ENCODE peak calls at places on chromosomes 5 and 9, in four cellular contexts. U is left ventricle myocardium inferior, Y is WTC11, M is retinal pigment epithelial cell. A is an unnamed sample.

GRCh38 chr9:22117511-22118388 is 108.6 kb upstream of the CDKN2B start:
- DNase-seq in M (no peak), U (no peak), Y (peak; percentile 32), A (no peak)

GRCh38 chr5:170111088-170111796 is 5.5 kb downstream of the FOXI1 start:
- DNase-seq in U (no peak), Y (no peak), M (no peak), A (no peak)

GRCh38 chr9:131733601-131734061 is 6.2 kb downstream of the RAPGEF1 start:
- DNase-seq in U (no peak), M (peak; percentile 90), Y (no peak), A (no peak)

GRCh38 chr5:141960018-141960417 is 2.0 kb upstream of the PCDH12 start:
- DNase-seq in M (no peak), U (no peak), Y (peak; percentile 54), A (no peak)

GRCh38 chr9:134568116-134568515 is 73.5 kb upstream of the COL5A1 start:
- DNase-seq in M (no peak), Y (no peak), U (no peak), A (no peak)

GRCh38 chr9:20873240-20873860 is 158.1 kb downstream of the HACD4 start:
- DNase-seq in U (no peak), Y (no peak), M (no peak), A (no peak)

GRCh38 chr9:2415326-2415725 is 206.3 kb upstream of the VLDLR start:
- DNase-seq in Y (no peak), U (no peak), M (no peak), A (no peak)

GRCh38 chr9:78707481-78707977 is 410.6 kb downstream of the PSAT1 start:
- DNase-seq in M (no peak), U (no peak), Y (no peak), A (no peak)

GRCh38 chr5:171421331-171422262 is 2.1 kb downstream of the FGF18 start:
- DNase-seq in M (no peak), U (no peak), Y (no peak), A (no peak)

DNA sequence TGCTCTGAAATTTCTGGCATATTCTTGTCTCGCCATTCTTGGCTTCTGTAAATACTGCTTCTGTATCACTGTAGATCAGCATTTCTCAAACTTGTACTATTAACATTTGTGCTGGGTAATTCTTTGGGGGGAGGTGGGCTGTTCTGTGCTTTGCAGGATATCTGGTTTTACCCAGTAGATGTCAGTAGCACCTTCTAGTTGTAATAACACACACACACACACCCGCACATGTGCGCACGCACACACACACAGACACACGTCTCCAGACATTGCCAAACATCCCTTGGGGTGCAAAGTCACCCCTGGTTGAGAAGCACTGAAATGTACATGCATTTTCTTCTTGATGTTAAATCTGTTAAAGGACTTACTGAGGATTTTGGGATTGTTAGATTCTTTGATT is 304.1 kb downstream of the MAT2B start:
- DNase-seq in Y (no peak), U (no peak), M (no peak), A (no peak)
- TF ChIP-seq CTCF in Y (no peak), U (no peak), M (peak; percentile 15), A (no peak)

GRCh38 chr5:146290318-146290717 is 48.3 kb upstream of the POU4F3 start:
- DNase-seq in M (no peak), Y (no peak), U (no peak), A (no peak)
- TF ChIP-seq CTCF in M (no peak), Y (no peak), U (no peak), A (no peak)

GRCh38 chr5:113084402-113085083 is 107.9 kb downstream of the DCP2 start:
- DNase-seq in U (no peak), Y (no peak), M (no peak), A (no peak)
- TF ChIP-seq CTCF in U (peak; percentile 11), Y (no peak), M (no peak), A (no peak)

GRCh38 chr5:94830520-94830919 is 212.1 kb downstream of the SLF1 start:
- DNase-seq in M (no peak), Y (no peak), U (no peak), A (no peak)
- TF ChIP-seq CTCF in M (peak; percentile 58), Y (peak; percentile 20), U (peak; percentile 18), A (no peak)

GRCh38 chr5:93578813-93579560 is 2.0 kb downstream of the NR2F1-AS1 start:
- DNase-seq in U (no peak), M (no peak), Y (no peak), A (no peak)

GRCh38 chr5:93577807-93578178 is 3.2 kb downstream of the NR2F1-AS1 start:
- DNase-seq in M (no peak), U (no peak), Y (no peak), A (no peak)

GRCh38 chr5:93578179-93578812 is 2.7 kb downstream of the NR2F1-AS1 start:
- DNase-seq in M (no peak), U (no peak), Y (no peak), A (no peak)

GRCh38 chr5:93580387-93581100 is 475 bp downstream of the NR2F1-AS1 start:
- DNase-seq in U (no peak), Y (no peak), M (no peak), A (no peak)

GRCh38 chr5:93579561-93580386 is 1.2 kb downstream of the NR2F1-AS1 start:
- DNase-seq in Y (peak; percentile 55), U (no peak), M (no peak), A (no peak)
- TF ChIP-seq CTCF in Y (no peak), U (no peak), M (no peak), A (no peak)

GRCh38 chr5:168290902-168291280 is 554 bp upstream of the WWC1 start:
- DNase-seq in M (no peak), U (no peak), Y (no peak), A (no peak)

GRCh38 chr5:168291281-168291960 is at the start of gene WWC1:
- DNase-seq in M (no peak), U (no peak), Y (peak; percentile 90), A (peak; percentile 62)

GRCh38 chr5:168295574-168296201 is 4.2 kb downstream of the WWC1 start:
- DNase-seq in U (no peak), M (no peak), Y (peak; percentile 75), A (no peak)

GRCh38 chr5:168292783-168293696 is 1.6 kb downstream of the WWC1 start:
- DNase-seq in M (no peak), Y (peak; percentile 26), U (no peak), A (no peak)

DNA sequence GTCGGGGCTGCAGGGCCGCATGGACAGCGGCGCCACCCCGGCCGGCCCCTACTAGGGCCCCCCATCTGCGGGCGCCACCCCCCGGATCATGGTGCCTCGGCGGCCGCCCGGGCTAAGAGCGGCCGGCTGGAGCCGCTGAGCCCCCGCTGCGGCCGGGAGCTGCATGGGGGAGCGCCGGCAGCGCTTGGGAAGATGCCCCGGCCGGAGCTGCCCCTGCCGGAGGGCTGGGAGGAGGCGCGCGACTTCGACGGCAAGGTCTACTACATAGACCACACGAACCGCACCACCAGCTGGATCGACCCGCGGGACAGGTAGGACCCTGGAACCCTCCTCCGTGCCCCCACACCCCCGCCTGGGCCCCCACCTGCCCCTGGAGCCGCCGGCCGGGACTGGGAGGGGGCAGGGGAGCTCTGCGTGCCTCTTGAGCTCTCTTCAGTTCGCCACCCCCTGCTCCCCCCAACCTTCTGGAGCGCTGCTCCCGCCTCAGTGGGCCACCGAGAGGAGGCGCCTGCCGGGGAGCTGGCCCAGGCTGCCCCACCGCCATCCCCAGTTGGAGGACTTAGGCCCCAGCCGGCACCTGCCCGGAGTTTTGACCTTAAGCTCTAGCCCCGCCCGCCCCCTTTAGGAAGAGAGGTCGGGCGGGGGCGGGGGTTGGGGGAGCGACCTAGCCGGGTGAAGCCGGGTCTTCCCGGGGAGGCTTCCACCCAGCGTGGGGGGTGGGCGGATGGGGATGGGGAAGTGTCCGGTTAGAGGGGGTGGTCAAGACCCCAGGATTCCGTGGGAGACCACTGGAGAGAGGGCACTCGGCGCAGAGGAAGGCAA is 727 bp downstream of the WWC1 start:
- DNase-seq in M (no peak), U (no peak), Y (peak; percentile 67), A (no peak)
- TF ChIP-seq CTCF in M (peak; percentile 47), U (no peak), Y (no peak), A (no peak)

GRCh38 chr5:100726116-100726515 is 177.0 kb downstream of the ST8SIA4 start:
- DNase-seq in Y (no peak), M (no peak), U (no peak), A (no peak)

GRCh38 chr5:100731768-100732167 is 171.3 kb downstream of the ST8SIA4 start:
- DNase-seq in U (no peak), Y (no peak), M (no peak), A (no peak)
- TF ChIP-seq CTCF in U (no peak), Y (no peak), M (no peak), A (no peak)

DNA sequence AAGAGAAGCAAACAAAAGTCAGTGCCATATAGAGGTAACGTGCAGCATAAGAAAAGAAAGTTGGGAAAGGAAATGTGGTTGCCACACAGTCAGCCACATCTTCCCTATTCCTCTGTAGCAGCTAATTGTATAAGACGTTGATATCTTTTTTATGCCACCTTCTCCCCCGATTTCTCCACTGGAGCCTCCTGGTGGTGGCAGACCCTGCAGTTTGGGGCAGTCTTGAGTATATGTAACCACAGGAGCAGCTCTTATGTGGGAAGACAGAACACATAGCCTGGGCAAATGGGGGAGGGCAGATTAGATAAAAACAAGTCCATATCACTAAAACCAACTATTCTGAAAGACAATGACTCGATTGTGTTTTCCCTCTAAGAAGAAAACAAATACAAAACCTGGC is 99.7 kb downstream of the PLCXD3 start:
- DNase-seq in M (no peak), U (no peak), Y (peak; percentile 33), A (no peak)
- TF ChIP-seq CTCF in M (no peak), U (no peak), Y (no peak), A (no peak)